ENCODE peak calls at places on chromosomes 16 and 17, in five cellular contexts. V, Z, C, U and L are unnamed samples.

GRCh38 chr16:73095142-73095791 is 47.3 kb upstream of the ZFHX3 start:
- DNase-seq in V (no peak), Z (no peak), C (no peak), U (no peak), L (no peak)

GRCh38 chr17:67642488-67642887 is 75.2 kb upstream of the NOL11 start:
- DNase-seq in V (no peak), Z (no peak), C (no peak), U (no peak), L (no peak)

GRCh38 chr16:28538733-28539596 is at the start of gene NUPR1:
- DNase-seq in V (no peak), Z (no peak), C (peak; percentile 60), U (no peak), L (no peak)

GRCh38 chr17:45307290-45308015 is 9.4 kb downstream of the MAP3K14 start:
- DNase-seq in V (no peak), Z (no peak), C (peak; percentile 74), U (no peak), L (no peak)

GRCh38 chr16:4376126-4376819 is 4.6 kb downstream of the VASN start:
- DNase-seq in V (no peak), Z (peak; percentile 4), C (no peak), U (no peak), L (no peak)

GRCh38 chr16:4183258-4184037 is 58.4 kb downstream of the SRL start:
- DNase-seq in V (peak; percentile 78), Z (peak; percentile 98), C (peak; percentile 67), U (peak; percentile 85), L (peak; percentile 89)

GRCh38 chr17:62998665-62999393 is 32.8 kb downstream of the TANC2 start:
- DNase-seq in V (no peak), Z (no peak), C (no peak), U (no peak), L (no peak)

GRCh38 chr16:30488764-30489595 is 16.4 kb downstream of the ITGAL start:
- DNase-seq in V (no peak), Z (no peak), C (no peak), U (no peak), L (no peak)

GRCh38 chr17:76354747-76355310 is 1.1 kb upstream of the PRPSAP1 start:
- DNase-seq in V (no peak), Z (no peak), C (no peak), U (no peak), L (no peak)

GRCh38 chr17:78923660-78924453 is 1.3 kb downstream of the TIMP2 start:
- DNase-seq in V (peak; percentile 43), Z (peak; percentile 40), C (no peak), U (no peak), L (no peak)

GRCh38 chr16:84618428-84619102 is 687 bp upstream of the COTL1 start:
- DNase-seq in V (no peak), Z (peak; percentile 78), C (peak; percentile 87), U (no peak), L (no peak)

GRCh38 chr16:49498241-49499017 is 124.8 kb downstream of the C16orf78 start:
- DNase-seq in V (no peak), Z (no peak), C (no peak), U (peak; percentile 96), L (no peak)

GRCh38 chr17:17416007-17416399 is 60.8 kb upstream of the MED9 start:
- DNase-seq in V (no peak), Z (peak; percentile 47), C (no peak), U (peak; percentile 18), L (no peak)

GRCh38 chr16:55661842-55662479 is 6.2 kb downstream of the SLC6A2 start:
- DNase-seq in V (no peak), Z (no peak), C (no peak), U (peak; percentile 41), L (no peak)

GRCh38 chr16:87047221-87048037 is 269.8 kb downstream of the C16orf95 start:
- DNase-seq in V (no peak), Z (no peak), C (no peak), U (peak; percentile 83), L (no peak)

GRCh38 chr17:40180694-40181093 is 3.4 kb downstream of the RAPGEFL1 start:
- DNase-seq in V (no peak), Z (no peak), C (no peak), U (no peak), L (no peak)

GRCh38 chr17:47967607-47968252 is 3.2 kb upstream of the CDK5RAP3 start:
- DNase-seq in V (no peak), Z (no peak), C (peak; percentile 86), U (no peak), L (no peak)

GRCh38 chr17:80792373-80792781 is 199.3 kb upstream of the CHMP6 start:
- DNase-seq in V (no peak), Z (no peak), C (no peak), U (no peak), L (no peak)